ENCODE peak calls at places on chromosomes 4 and X, in eight cellular contexts. P is GM23248; D is Peyer's patch; Q is uterus; T is CD8-positive, alpha-beta memory T cell; A is naive thymus-derived CD4-positive, alpha-beta T cell; B is NT2/D1; V is right atrium auricular region. U is an unnamed sample. For H3K27me3, the result is how much of the 10 kb centered on the place peaks cover.

GRCh38 chrX:33726281-33727160 is 405.6 kb downstream of the FAM47A start:
- DNase-seq in P (no peak), D (no peak), Q (peak), T (no peak), A (no peak), B (no peak), V (no peak), U (no peak)

GRCh38 chr4:101155368-101155767 is 192.0 kb downstream of the PPP3CA start:
- DNase-seq in P (peak), D (no peak), Q (no peak), T (no peak), A (no peak), B (peak), V (no peak), U (no peak)

GRCh38 chrX:25156323-25156722 is 140.6 kb upstream of the ARX start:
- DNase-seq in P (no peak), D (no peak), Q (no peak), T (no peak), A (no peak), B (no peak), V (no peak), U (no peak)

GRCh38 chrX:67555578-67556203 is 11.9 kb downstream of the AR start:
- DNase-seq in P (peak), D (peak), Q (peak), T (no peak), A (no peak), B (no peak), V (no peak), U (no peak)

GRCh38 chrX:74458738-74459137 is 37.4 kb downstream of the SLC16A2 start:
- DNase-seq in P (peak), D (no peak), Q (no peak), T (no peak), A (no peak), B (no peak), V (no peak), U (no peak)

GRCh38 chr4:37802068-37802666 is 24.3 kb upstream of the PGM2 start:
- DNase-seq in P (peak), D (peak), Q (peak), T (no peak), A (no peak), B (peak), V (no peak), U (no peak)

GRCh38 chr4:30005995-30006394 is 714.2 kb upstream of the PCDH7 start:
- DNase-seq in P (no peak), D (no peak), Q (no peak), T (no peak), A (no peak), B (no peak), V (no peak), U (no peak)

GRCh38 chrX:65607070-65607742 is 60.2 kb upstream of the MSN start:
- DNase-seq in P (peak), D (no peak), Q (no peak), T (no peak), A (no peak), B (no peak), V (no peak), U (no peak)

GRCh38 chr4:118124977-118125376 is 90.7 kb downstream of the NDST3 start:
- DNase-seq in P (no peak), D (no peak), Q (no peak), T (no peak), A (no peak), B (no peak), V (no peak), U (no peak)

GRCh38 chr4:3480528-3481112 is 17.5 kb downstream of the DOK7 start:
- DNase-seq in P (peak), D (peak), Q (peak), T (peak), A (peak), B (peak), V (peak), U (peak)

GRCh38 chr4:2961411-2962098 is 1.7 kb downstream of the NOP14 start:
- DNase-seq in P (peak), D (no peak), Q (no peak), T (no peak), A (no peak), B (no peak), V (no peak), U (peak)

GRCh38 chrX:21305799-21306336 is 68.3 kb upstream of the CNKSR2 start:
- DNase-seq in P (no peak), D (no peak), Q (no peak), T (no peak), A (no peak), B (no peak), V (no peak), U (no peak)

GRCh38 chr4:150746156-150746555 is 164.2 kb downstream of the MAB21L2 start:
- DNase-seq in P (no peak), D (no peak), Q (no peak), T (no peak), A (no peak), B (no peak), V (no peak), U (no peak)

GRCh38 chrX:132908891-132909290 is 49.5 kb downstream of the HS6ST2 start:
- DNase-seq in P (no peak), D (no peak), Q (no peak), T (no peak), A (no peak), B (no peak), V (no peak), U (no peak)
- H3K27me3 ChIP-seq in P (under half), D (under half), Q (under half), T (under half), A (under half), B (under half), V (under half), U (under half)

GRCh38 chr4:16449381-16449780 is 223.1 kb upstream of the TAPT1 start:
- DNase-seq in P (no peak), D (no peak), Q (no peak), T (no peak), A (no peak), B (no peak), V (no peak), U (no peak)

GRCh38 chr4:16450031-16450430 is 223.8 kb upstream of the TAPT1 start:
- DNase-seq in P (no peak), D (no peak), Q (no peak), T (no peak), A (no peak), B (peak), V (no peak), U (no peak)

GRCh38 chr4:16448240-16448639 is 222.0 kb upstream of the TAPT1 start:
- DNase-seq in P (no peak), D (no peak), Q (no peak), T (no peak), A (no peak), B (no peak), V (no peak), U (no peak)

GRCh38 chr4:16450724-16451123 is 224.5 kb upstream of the TAPT1 start:
- DNase-seq in P (peak), D (no peak), Q (no peak), T (no peak), A (no peak), B (no peak), V (no peak), U (no peak)
- H3K27me3 ChIP-seq in P (under half), D (under half), Q (under half), T (under half), A (under half), B (under half), V (under half), U (under half)

DNA sequence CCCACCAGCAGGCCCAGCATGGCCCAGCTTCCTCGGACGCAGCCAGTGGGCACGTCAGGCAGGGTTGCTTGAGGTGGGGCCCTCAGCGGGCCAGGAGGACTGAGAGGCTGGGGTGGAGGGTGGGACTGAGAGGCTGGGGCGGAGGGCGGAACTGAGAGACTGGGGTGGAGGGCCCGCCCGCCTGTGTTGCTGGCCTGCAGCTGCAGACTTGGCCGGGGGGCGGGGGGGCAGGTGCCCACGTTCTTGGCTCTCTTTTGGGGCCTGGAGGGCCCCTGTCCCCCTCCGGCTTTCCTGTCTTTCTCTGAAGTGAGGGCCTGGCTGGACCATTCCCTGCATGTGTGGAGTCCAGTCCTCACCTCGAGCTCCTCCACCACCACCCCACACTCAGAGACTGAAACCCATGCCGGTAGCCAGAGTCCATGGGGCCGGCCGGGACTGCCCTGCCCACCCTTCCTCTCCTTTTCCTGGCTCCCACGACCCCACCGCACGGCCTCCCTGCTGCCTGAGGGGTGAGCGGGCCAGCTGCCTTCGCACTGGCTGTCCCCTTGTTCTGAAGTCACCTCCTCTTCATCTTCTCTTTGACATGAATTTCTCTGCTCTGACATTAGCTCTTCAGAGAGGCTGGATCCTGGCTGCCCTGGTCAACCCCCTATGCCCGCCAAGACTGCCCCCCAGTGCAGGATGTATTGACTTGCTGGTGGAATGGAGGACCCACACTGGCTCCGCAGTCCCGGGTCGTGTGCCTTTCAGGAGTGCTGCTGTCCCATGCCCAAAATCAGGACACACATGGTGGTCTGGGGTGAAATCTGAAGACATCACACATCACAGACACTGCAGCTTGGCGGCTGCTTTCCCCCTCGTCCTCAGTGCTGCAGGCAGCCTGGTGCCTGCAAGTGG is 10.1 kb upstream of the NKX1-1 start:
- DNase-seq in P (no peak), D (peak), Q (peak), T (no peak), A (no peak), B (no peak), V (peak), U (peak)
- H3K27me3 ChIP-seq in P (under half), D (under half), Q (under half), T (under half), A (under half), B (half or more), V (under half), U (half or more)

DNA sequence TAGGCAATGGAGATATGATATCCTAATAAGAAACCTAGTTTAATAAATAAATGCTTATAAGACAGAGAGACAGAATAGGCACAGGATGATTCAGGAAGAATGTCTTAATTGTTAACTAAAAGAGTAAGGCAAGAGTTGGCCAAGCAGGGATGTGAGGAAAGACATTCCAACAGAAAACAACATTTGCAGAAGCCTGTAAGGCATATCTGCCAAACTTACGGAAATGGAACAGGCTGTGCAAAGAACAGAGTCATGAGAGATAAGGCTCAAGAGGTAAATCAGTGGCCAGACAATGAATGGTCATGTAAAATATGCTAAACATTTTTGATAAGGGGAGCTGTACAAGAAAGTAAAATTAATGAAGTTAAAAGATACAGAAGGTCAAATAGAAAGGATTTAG is 134.9 kb downstream of the KCTD8 start:
- DNase-seq in P (no peak), D (no peak), Q (no peak), T (no peak), A (no peak), B (no peak), V (no peak), U (no peak)
- H3K27me3 ChIP-seq in P (under half), D (under half), Q (under half), T (under half), A (under half), B (under half), V (under half), U (under half)

GRCh38 chr4:4857001-4857808 is 2.3 kb upstream of the MSX1 start:
- DNase-seq in P (no peak), D (no peak), Q (no peak), T (no peak), A (no peak), B (no peak), V (no peak), U (peak)
- H3K27me3 ChIP-seq in P (under half), D (under half), Q (under half), T (half or more), A (under half), B (half or more), V (half or more), U (half or more)

DNA sequence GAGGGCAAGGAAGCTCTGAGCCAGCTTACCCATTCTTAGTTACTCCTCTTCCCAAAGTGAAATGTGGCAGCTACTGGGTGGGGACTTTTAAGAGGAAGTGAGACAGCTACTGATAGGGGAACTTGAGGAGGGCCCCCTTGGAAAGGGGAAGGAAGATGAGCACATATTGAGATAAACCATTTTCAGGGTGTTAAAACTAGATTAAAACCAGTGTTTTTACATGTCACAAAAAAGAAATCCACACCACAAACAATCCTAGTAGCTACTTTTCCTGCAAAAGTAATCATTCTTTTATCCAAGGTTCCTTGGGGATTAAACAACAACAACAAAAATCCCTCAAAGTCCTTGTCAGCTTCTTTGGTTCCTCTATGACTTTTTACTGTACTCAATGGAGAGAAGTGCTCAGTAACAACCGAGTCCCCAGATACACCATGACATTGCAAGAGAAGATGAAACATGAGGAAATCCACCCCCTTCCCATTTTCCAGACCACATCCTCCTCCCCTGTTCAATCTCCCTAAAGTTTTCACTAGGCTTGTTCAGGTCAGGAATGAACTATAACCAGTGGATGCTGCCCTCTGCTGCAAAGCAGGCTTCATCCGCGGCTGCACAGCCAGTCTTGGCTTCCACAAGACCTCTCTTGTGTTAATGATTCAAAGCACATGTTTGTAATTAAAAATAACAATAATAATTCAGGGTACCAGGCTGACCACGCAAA is 113.5 kb upstream of the TMEM164 start:
- DNase-seq in P (peak), D (no peak), Q (no peak), T (no peak), A (no peak), B (no peak), V (no peak), U (no peak)
- H3K27me3 ChIP-seq in P (under half), D (under half), Q (under half), T (under half), A (under half), B (under half), V (under half), U (under half)

U was measured in spleen.